ENCODE peak calls at places on chromosomes 11 and 22, in five cellular contexts. One of them, this sample, is unnamed.

GRCh38 chr11:11293798-11294611 is 59.0 kb downstream of the CSNK2A3 start:
- DNase-seq in WTC11: no peak
- DNase-seq in fibroblast of villous mesenchyme: peak; percentile 16
- DNase-seq in AG09309: no peak
- DNase-seq in IMR-90: no peak
- DNase-seq in this sample: no peak

GRCh38 chr11:75351541-75352416 is at the start of gene ARRB1:
- DNase-seq in WTC11: peak; percentile 66
- DNase-seq in fibroblast of villous mesenchyme: peak; percentile 64
- DNase-seq in AG09309: no peak
- DNase-seq in IMR-90: no peak
- DNase-seq in this sample: peak; percentile 44

GRCh38 chr11:77175869-77176539 is 48.0 kb downstream of the MYO7A start:
- DNase-seq in WTC11: peak; percentile 66
- DNase-seq in fibroblast of villous mesenchyme: no peak
- DNase-seq in AG09309: no peak
- DNase-seq in IMR-90: no peak
- DNase-seq in this sample: no peak

GRCh38 chr11:69664103-69664775 is 10.9 kb downstream of the LTO1 start:
- DNase-seq in WTC11: no peak
- DNase-seq in fibroblast of villous mesenchyme: no peak
- DNase-seq in AG09309: no peak
- DNase-seq in IMR-90: no peak
- DNase-seq in this sample: no peak

GRCh38 chr11:102762414-102762813 is 18.0 kb downstream of the MMP10 start:
- DNase-seq in WTC11: no peak
- DNase-seq in fibroblast of villous mesenchyme: no peak
- DNase-seq in AG09309: peak; percentile 3
- DNase-seq in IMR-90: peak; percentile 62
- DNase-seq in this sample: no peak

GRCh38 chr22:29156507-29156906 is 49.2 kb upstream of the EMID1 start:
- DNase-seq in WTC11: peak; percentile 69
- DNase-seq in fibroblast of villous mesenchyme: no peak
- DNase-seq in AG09309: no peak
- DNase-seq in IMR-90: peak; percentile 5
- DNase-seq in this sample: no peak

GRCh38 chr11:122690801-122691649 is 35.5 kb downstream of the UBASH3B start:
- DNase-seq in WTC11: no peak
- DNase-seq in fibroblast of villous mesenchyme: peak; percentile 76
- DNase-seq in AG09309: no peak
- DNase-seq in IMR-90: peak; percentile 57
- DNase-seq in this sample: no peak

GRCh38 chr11:118148877-118149276 is 3.7 kb downstream of the SCN4B start:
- DNase-seq in WTC11: no peak
- DNase-seq in fibroblast of villous mesenchyme: no peak
- DNase-seq in AG09309: no peak
- DNase-seq in IMR-90: no peak
- DNase-seq in this sample: no peak

GRCh38 chr11:34523053-34523452 is 9.5 kb upstream of the ELF5 start:
- DNase-seq in WTC11: no peak
- DNase-seq in fibroblast of villous mesenchyme: no peak
- DNase-seq in AG09309: no peak
- DNase-seq in IMR-90: no peak
- DNase-seq in this sample: no peak

GRCh38 chr11:17544181-17544622 is at the start of gene USH1C:
- DNase-seq in WTC11: peak; percentile 79
- DNase-seq in fibroblast of villous mesenchyme: no peak
- DNase-seq in AG09309: no peak
- DNase-seq in IMR-90: no peak
- DNase-seq in this sample: no peak

GRCh38 chr11:77244277-77245014 is 57.0 kb downstream of the GDPD4 start:
- DNase-seq in WTC11: no peak
- DNase-seq in fibroblast of villous mesenchyme: peak; percentile 76
- DNase-seq in AG09309: peak; percentile 84
- DNase-seq in IMR-90: peak; percentile 85
- DNase-seq in this sample: no peak

GRCh38 chr11:64900263-64900678 is 16.7 kb downstream of the ATG2A start:
- DNase-seq in WTC11: no peak
- DNase-seq in fibroblast of villous mesenchyme: no peak
- DNase-seq in AG09309: no peak
- DNase-seq in IMR-90: peak; percentile 13
- DNase-seq in this sample: no peak

GRCh38 chr11:65121447-65121864 is 478 bp downstream of the FAU start:
- DNase-seq in WTC11: no peak
- DNase-seq in fibroblast of villous mesenchyme: no peak
- DNase-seq in AG09309: no peak
- DNase-seq in IMR-90: no peak
- DNase-seq in this sample: no peak

GRCh38 chr22:27853404-27853803 is 51.8 kb upstream of the MN1 start:
- DNase-seq in WTC11: no peak
- DNase-seq in fibroblast of villous mesenchyme: peak; percentile 86
- DNase-seq in AG09309: no peak
- DNase-seq in IMR-90: peak; percentile 68
- DNase-seq in this sample: no peak

GRCh38 chr22:46587492-46588278 is 32.5 kb upstream of the GRAMD4 start:
- DNase-seq in WTC11: peak; percentile 13
- DNase-seq in fibroblast of villous mesenchyme: no peak
- DNase-seq in AG09309: no peak
- DNase-seq in IMR-90: no peak
- DNase-seq in this sample: no peak

GRCh38 chr11:86473991-86474833 is 99.5 kb downstream of the CCDC81 start:
- DNase-seq in WTC11: no peak
- DNase-seq in fibroblast of villous mesenchyme: no peak
- DNase-seq in AG09309: no peak
- DNase-seq in IMR-90: peak; percentile 86
- DNase-seq in this sample: no peak

GRCh38 chr11:47565340-47566165 is at the start of gene PTPMT1:
- DNase-seq in WTC11: peak; percentile 78
- DNase-seq in fibroblast of villous mesenchyme: peak; percentile 72
- DNase-seq in AG09309: no peak
- DNase-seq in IMR-90: peak; percentile 61
- DNase-seq in this sample: no peak

GRCh38 chr11:64864473-64865285 is 13.7 kb downstream of the EHD1 start:
- DNase-seq in WTC11: no peak
- DNase-seq in fibroblast of villous mesenchyme: peak; percentile 94
- DNase-seq in AG09309: no peak
- DNase-seq in IMR-90: peak; percentile 97
- DNase-seq in this sample: no peak

GRCh38 chr11:124717421-124717785 is 22.3 kb upstream of the NRGN start:
- DNase-seq in WTC11: no peak
- DNase-seq in fibroblast of villous mesenchyme: no peak
- DNase-seq in AG09309: no peak
- DNase-seq in IMR-90: peak; percentile 59
- DNase-seq in this sample: no peak

GRCh38 chr22:40002935-40003715 is 8.4 kb downstream of the FAM83F start:
- DNase-seq in WTC11: no peak
- DNase-seq in fibroblast of villous mesenchyme: no peak
- DNase-seq in AG09309: no peak
- DNase-seq in IMR-90: no peak
- DNase-seq in this sample: no peak

GRCh38 chr11:57348052-57348451 is 9.9 kb downstream of the P2RX3 start:
- DNase-seq in WTC11: no peak
- DNase-seq in fibroblast of villous mesenchyme: no peak
- DNase-seq in AG09309: no peak
- DNase-seq in IMR-90: no peak
- DNase-seq in this sample: no peak

GRCh38 chr11:112525270-112525669 is 264.6 kb upstream of the PLET1 start:
- DNase-seq in WTC11: no peak
- DNase-seq in fibroblast of villous mesenchyme: peak; percentile 75
- DNase-seq in AG09309: no peak
- DNase-seq in IMR-90: no peak
- DNase-seq in this sample: no peak

GRCh38 chr11:125724125-125724524 is 22.0 kb upstream of the PATE1 start:
- DNase-seq in WTC11: no peak
- DNase-seq in fibroblast of villous mesenchyme: no peak
- DNase-seq in AG09309: no peak
- DNase-seq in IMR-90: peak; percentile 4
- DNase-seq in this sample: no peak

GRCh38 chr11:43021466-43021865 is 290.3 kb upstream of the API5 start:
- DNase-seq in WTC11: peak; percentile 35
- DNase-seq in fibroblast of villous mesenchyme: no peak
- DNase-seq in AG09309: no peak
- DNase-seq in IMR-90: no peak
- DNase-seq in this sample: no peak

GRCh38 chr11:106276126-106276525 is 198.7 kb downstream of the AASDHPPT start:
- DNase-seq in WTC11: no peak
- DNase-seq in fibroblast of villous mesenchyme: peak; percentile 7
- DNase-seq in AG09309: no peak
- DNase-seq in IMR-90: peak; percentile 33
- DNase-seq in this sample: no peak

GRCh38 chr22:19892249-19892879 is 37.7 kb upstream of the GNB1L start:
- DNase-seq in WTC11: no peak
- DNase-seq in fibroblast of villous mesenchyme: peak; percentile 80
- DNase-seq in AG09309: no peak
- DNase-seq in IMR-90: peak; percentile 53
- DNase-seq in this sample: no peak

GRCh38 chr11:113553235-113553634 is 78.0 kb upstream of the DRD2 start:
- DNase-seq in WTC11: peak; percentile 35
- DNase-seq in fibroblast of villous mesenchyme: peak; percentile 98
- DNase-seq in AG09309: peak; percentile 98
- DNase-seq in IMR-90: peak; percentile 89
- DNase-seq in this sample: no peak

GRCh38 chr11:123562166-123562565 is 92.3 kb downstream of the SCN3B start:
- DNase-seq in WTC11: no peak
- DNase-seq in fibroblast of villous mesenchyme: no peak
- DNase-seq in AG09309: no peak
- DNase-seq in IMR-90: no peak
- DNase-seq in this sample: no peak

GRCh38 chr11:126918556-126918955 is 82.0 kb downstream of the KIRREL3 start:
- DNase-seq in WTC11: no peak
- DNase-seq in fibroblast of villous mesenchyme: no peak
- DNase-seq in AG09309: no peak
- DNase-seq in IMR-90: peak; percentile 54
- DNase-seq in this sample: no peak

GRCh38 chr11:75532200-75532972 is 6.6 kb upstream of the GDPD5 start:
- DNase-seq in WTC11: peak; percentile 88
- DNase-seq in fibroblast of villous mesenchyme: peak; percentile 53
- DNase-seq in AG09309: no peak
- DNase-seq in IMR-90: peak; percentile 41
- DNase-seq in this sample: peak; percentile 78

GRCh38 chr11:84384637-84385227 is 1098.6 kb upstream of the CCDC90B start:
- DNase-seq in WTC11: peak; percentile 56
- DNase-seq in fibroblast of villous mesenchyme: peak; percentile 32
- DNase-seq in AG09309: peak; percentile 17
- DNase-seq in IMR-90: peak; percentile 34
- DNase-seq in this sample: peak; percentile 48

GRCh38 chr11:110176366-110177056 is 83.3 kb downstream of the ZC3H12C start:
- DNase-seq in WTC11: no peak
- DNase-seq in fibroblast of villous mesenchyme: peak; percentile 58
- DNase-seq in AG09309: no peak
- DNase-seq in IMR-90: peak; percentile 51
- DNase-seq in this sample: no peak

GRCh38 chr22:19641983-19642451 is 72.3 kb upstream of the SEPTIN5 start:
- DNase-seq in WTC11: no peak
- DNase-seq in fibroblast of villous mesenchyme: no peak
- DNase-seq in AG09309: no peak
- DNase-seq in IMR-90: no peak
- DNase-seq in this sample: no peak

DNA sequence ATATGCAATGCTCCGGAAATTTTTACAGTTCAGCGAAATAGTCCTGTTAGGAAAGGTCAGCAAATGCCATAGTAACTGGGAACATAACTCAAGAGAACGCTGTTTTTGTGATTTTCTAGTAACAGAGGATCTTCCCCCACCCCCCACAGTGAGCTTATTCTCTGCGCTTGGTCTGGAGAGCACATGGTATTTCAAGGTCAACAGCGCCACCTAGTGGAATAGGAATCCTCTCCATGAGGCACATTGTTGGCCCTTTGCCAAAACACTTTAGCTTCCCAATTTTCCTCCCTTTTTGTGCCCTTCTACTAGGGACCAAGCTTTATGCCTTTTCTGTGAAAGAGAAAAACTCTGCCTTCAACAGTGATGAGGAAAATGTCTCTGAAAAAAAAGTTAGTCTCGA is 13.2 kb upstream of the OR4C12 start:
- DNase-seq in WTC11: peak; percentile 32
- DNase-seq in fibroblast of villous mesenchyme: peak; percentile 39
- DNase-seq in AG09309: peak; percentile 0
- DNase-seq in IMR-90: peak; percentile 50
- DNase-seq in this sample: no peak
- TF ChIP-seq CTCF in WTC11: peak; percentile 44
- TF ChIP-seq CTCF in fibroblast of villous mesenchyme: peak; percentile 36
- TF ChIP-seq CTCF in AG09309: peak; percentile 38
- TF ChIP-seq CTCF in IMR-90: peak; percentile 39
- TF ChIP-seq CTCF in this sample: no peak

GRCh38 chr11:30328676-30329075 is 5.8 kb downstream of the ARL14EP start:
- DNase-seq in WTC11: no peak
- DNase-seq in fibroblast of villous mesenchyme: no peak
- DNase-seq in AG09309: no peak
- DNase-seq in IMR-90: peak; percentile 31
- DNase-seq in this sample: no peak

GRCh38 chr11:30329150-30329940 is 6.4 kb downstream of the ARL14EP start:
- DNase-seq in WTC11: no peak
- DNase-seq in fibroblast of villous mesenchyme: no peak
- DNase-seq in AG09309: no peak
- DNase-seq in IMR-90: no peak
- DNase-seq in this sample: no peak

GRCh38 chr11:30333405-30333804 is 10.5 kb downstream of the ARL14EP start:
- DNase-seq in WTC11: no peak
- DNase-seq in fibroblast of villous mesenchyme: peak; percentile 14
- DNase-seq in AG09309: no peak
- DNase-seq in IMR-90: no peak
- DNase-seq in this sample: no peak
- TF ChIP-seq CTCF in WTC11: no peak
- TF ChIP-seq CTCF in fibroblast of villous mesenchyme: peak; percentile 53
- TF ChIP-seq CTCF in AG09309: peak; percentile 57
- TF ChIP-seq CTCF in IMR-90: peak; percentile 37
- TF ChIP-seq CTCF in this sample: no peak

GRCh38 chr11:134276396-134277175 is 407 bp downstream of the GLB1L3 start:
- DNase-seq in WTC11: peak; percentile 68
- DNase-seq in fibroblast of villous mesenchyme: no peak
- DNase-seq in AG09309: no peak
- DNase-seq in IMR-90: no peak
- DNase-seq in this sample: no peak
- TF ChIP-seq CTCF in WTC11: no peak
- TF ChIP-seq CTCF in fibroblast of villous mesenchyme: no peak
- TF ChIP-seq CTCF in AG09309: no peak
- TF ChIP-seq CTCF in IMR-90: no peak
- TF ChIP-seq CTCF in this sample: no peak

DNA sequence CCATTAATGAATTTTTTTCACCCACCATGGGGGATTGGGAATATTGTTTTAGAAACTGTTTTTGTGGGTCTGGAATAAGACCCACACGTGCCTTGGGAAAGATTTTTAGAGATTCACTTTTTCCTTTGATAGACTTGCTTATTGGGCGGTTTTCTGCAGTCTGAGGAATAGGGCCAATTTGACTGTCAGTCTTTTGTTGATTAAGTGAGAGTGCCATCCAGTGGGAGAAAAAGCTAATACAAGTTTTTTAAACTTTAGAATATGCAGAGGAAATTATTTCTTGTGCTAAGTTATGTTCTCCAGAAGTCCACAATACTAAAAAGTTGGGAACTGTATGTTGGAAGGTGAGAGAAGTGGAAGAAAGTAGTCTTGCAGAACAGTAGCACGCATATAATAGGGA is 56.1 kb downstream of the PRMT3 start:
- DNase-seq in WTC11: no peak
- DNase-seq in fibroblast of villous mesenchyme: peak; percentile 39
- DNase-seq in AG09309: no peak
- DNase-seq in IMR-90: peak; percentile 28
- DNase-seq in this sample: no peak
- TF ChIP-seq CTCF in WTC11: no peak
- TF ChIP-seq CTCF in fibroblast of villous mesenchyme: peak; percentile 46
- TF ChIP-seq CTCF in AG09309: peak; percentile 36
- TF ChIP-seq CTCF in IMR-90: peak; percentile 50
- TF ChIP-seq CTCF in this sample: no peak

This sample was measured in omental fat pad.